ENCODE peak calls at places on chromosomes 3 and 15, in nine cellular contexts. L, K, S, H, G, I, Z, W and E are unnamed samples.

GRCh38 chr3:194375473-194375872 is 5.9 kb upstream of the LRRC15 start:
- DNase-seq in L (no peak), K (no peak), S (peak), H (no peak), G (no peak), I (no peak), Z (peak), W (peak), E (no peak)

GRCh38 chr3:100040446-100040845 is 73.9 kb downstream of the FILIP1L start:
- DNase-seq in L (no peak), K (peak), S (no peak), H (no peak), G (no peak), I (no peak), Z (no peak), W (no peak), E (no peak)

GRCh38 chr3:129413687-129414506 is 14.5 kb downstream of the EFCAB12 start:
- DNase-seq in L (no peak), K (peak), S (no peak), H (no peak), G (no peak), I (no peak), Z (no peak), W (no peak), E (no peak)

GRCh38 chr15:63238181-63238580 is 39.2 kb upstream of the APH1B start:
- DNase-seq in L (no peak), K (no peak), S (no peak), H (no peak), G (no peak), I (no peak), Z (no peak), W (no peak), E (no peak)

GRCh38 chr15:74653426-74654082 is 37.9 kb downstream of the CLK3 start:
- DNase-seq in L (no peak), K (peak), S (no peak), H (no peak), G (no peak), I (no peak), Z (no peak), W (no peak), E (no peak)

GRCh38 chr15:40175160-40175559 is 14.3 kb downstream of the BUB1B start:
- DNase-seq in L (no peak), K (no peak), S (no peak), H (no peak), G (no peak), I (no peak), Z (no peak), W (no peak), E (no peak)

GRCh38 chr15:81254277-81255265 is 57.9 kb downstream of the IL16 start:
- DNase-seq in L (no peak), K (no peak), S (no peak), H (no peak), G (no peak), I (no peak), Z (no peak), W (no peak), E (no peak)

GRCh38 chr15:99403597-99403996 is 152.3 kb downstream of the LRRC28 start:
- DNase-seq in L (no peak), K (no peak), S (no peak), H (no peak), G (no peak), I (no peak), Z (no peak), W (no peak), E (peak)

GRCh38 chr3:112811917-112812660 is 34.6 kb downstream of the CD200R1L start:
- DNase-seq in L (no peak), K (no peak), S (no peak), H (no peak), G (no peak), I (no peak), Z (no peak), W (no peak), E (peak)

GRCh38 chr3:56200251-56200650 is 268.0 kb downstream of the ERC2 start:
- DNase-seq in L (no peak), K (no peak), S (no peak), H (no peak), G (no peak), I (no peak), Z (no peak), W (no peak), E (no peak)

GRCh38 chr15:63679588-63679987 is 82.4 kb downstream of the FBXL22 start:
- DNase-seq in L (no peak), K (no peak), S (no peak), H (no peak), G (no peak), I (no peak), Z (no peak), W (no peak), E (no peak)

GRCh38 chr3:72756900-72757299 is 91.3 kb downstream of the SHQ1 start:
- DNase-seq in L (no peak), K (no peak), S (no peak), H (no peak), G (no peak), I (no peak), Z (no peak), W (no peak), E (peak)

GRCh38 chr15:96115642-96116041 is 214.9 kb upstream of the NR2F2 start:
- DNase-seq in L (no peak), K (peak), S (no peak), H (no peak), G (no peak), I (no peak), Z (no peak), W (no peak), E (no peak)

GRCh38 chr3:140177943-140178342 is 243.0 kb downstream of the CLSTN2 start:
- DNase-seq in L (no peak), K (no peak), S (no peak), H (no peak), G (no peak), I (no peak), Z (no peak), W (no peak), E (no peak)

GRCh38 chr3:155870945-155871745 is 695 bp downstream of the GMPS start:
- DNase-seq in L (peak), K (peak), S (peak), H (peak), G (peak), I (peak), Z (peak), W (peak), E (peak)

GRCh38 chr3:64229903-64230302 is 4.6 kb upstream of the PRICKLE2 start:
- DNase-seq in L (no peak), K (peak), S (no peak), H (no peak), G (no peak), I (no peak), Z (no peak), W (no peak), E (no peak)

GRCh38 chr15:66564136-66565041 is 1.4 kb downstream of the LCTL start:
- DNase-seq in L (no peak), K (no peak), S (no peak), H (no peak), G (peak), I (no peak), Z (no peak), W (no peak), E (no peak)

GRCh38 chr15:98043160-98044059 is 82.9 kb downstream of the ARRDC4 start:
- DNase-seq in L (no peak), K (no peak), S (no peak), H (no peak), G (no peak), I (no peak), Z (no peak), W (no peak), E (no peak)

GRCh38 chr15:74240002-74240568 is 4.0 kb downstream of the CCDC33 start:
- DNase-seq in L (peak), K (peak), S (no peak), H (peak), G (peak), I (no peak), Z (peak), W (peak), E (peak)

GRCh38 chr3:5799421-5799820 is 611.9 kb downstream of the EDEM1 start:
- DNase-seq in L (no peak), K (no peak), S (no peak), H (no peak), G (no peak), I (no peak), Z (peak), W (no peak), E (no peak)

GRCh38 chr3:146468234-146468931 is 978 bp downstream of the PLSCR2 start:
- DNase-seq in L (no peak), K (peak), S (no peak), H (no peak), G (no peak), I (no peak), Z (no peak), W (no peak), E (no peak)

GRCh38 chr3:64028754-64029153 is 5.5 kb upstream of the PSMD6 start:
- DNase-seq in L (no peak), K (no peak), S (no peak), H (no peak), G (no peak), I (no peak), Z (no peak), W (no peak), E (no peak)

GRCh38 chr3:152299243-152299976 is 30.7 kb downstream of the MBNL1 start:
- DNase-seq in L (no peak), K (no peak), S (no peak), H (no peak), G (no peak), I (no peak), Z (no peak), W (no peak), E (no peak)

GRCh38 chr3:170703121-170703588 is 117.3 kb upstream of the SLC7A14 start:
- DNase-seq in L (no peak), K (peak), S (no peak), H (no peak), G (no peak), I (no peak), Z (no peak), W (no peak), E (no peak)

GRCh38 chr3:62607287-62608029 is 234.1 kb upstream of the FEZF2 start:
- DNase-seq in L (peak), K (peak), S (no peak), H (peak), G (peak), I (no peak), Z (peak), W (no peak), E (no peak)

GRCh38 chr15:91706366-91707032 is 147.0 kb upstream of the SLCO3A1 start:
- DNase-seq in L (peak), K (peak), S (peak), H (peak), G (peak), I (peak), Z (peak), W (peak), E (peak)

GRCh38 chr15:34360298-34360697 is 6.7 kb downstream of the LPCAT4 start:
- DNase-seq in L (no peak), K (no peak), S (no peak), H (no peak), G (no peak), I (no peak), Z (no peak), W (no peak), E (no peak)

GRCh38 chr15:34364041-34364440 is 3.0 kb downstream of the LPCAT4 start:
- DNase-seq in L (no peak), K (no peak), S (no peak), H (no peak), G (no peak), I (no peak), Z (no peak), W (no peak), E (no peak)

GRCh38 chr15:34359416-34359815 is 7.6 kb downstream of the LPCAT4 start:
- DNase-seq in L (no peak), K (no peak), S (no peak), H (no peak), G (peak), I (no peak), Z (no peak), W (no peak), E (no peak)

GRCh38 chr15:34361278-34361677 is 5.7 kb downstream of the LPCAT4 start:
- DNase-seq in L (no peak), K (no peak), S (no peak), H (no peak), G (peak), I (no peak), Z (no peak), W (no peak), E (no peak)

DNA sequence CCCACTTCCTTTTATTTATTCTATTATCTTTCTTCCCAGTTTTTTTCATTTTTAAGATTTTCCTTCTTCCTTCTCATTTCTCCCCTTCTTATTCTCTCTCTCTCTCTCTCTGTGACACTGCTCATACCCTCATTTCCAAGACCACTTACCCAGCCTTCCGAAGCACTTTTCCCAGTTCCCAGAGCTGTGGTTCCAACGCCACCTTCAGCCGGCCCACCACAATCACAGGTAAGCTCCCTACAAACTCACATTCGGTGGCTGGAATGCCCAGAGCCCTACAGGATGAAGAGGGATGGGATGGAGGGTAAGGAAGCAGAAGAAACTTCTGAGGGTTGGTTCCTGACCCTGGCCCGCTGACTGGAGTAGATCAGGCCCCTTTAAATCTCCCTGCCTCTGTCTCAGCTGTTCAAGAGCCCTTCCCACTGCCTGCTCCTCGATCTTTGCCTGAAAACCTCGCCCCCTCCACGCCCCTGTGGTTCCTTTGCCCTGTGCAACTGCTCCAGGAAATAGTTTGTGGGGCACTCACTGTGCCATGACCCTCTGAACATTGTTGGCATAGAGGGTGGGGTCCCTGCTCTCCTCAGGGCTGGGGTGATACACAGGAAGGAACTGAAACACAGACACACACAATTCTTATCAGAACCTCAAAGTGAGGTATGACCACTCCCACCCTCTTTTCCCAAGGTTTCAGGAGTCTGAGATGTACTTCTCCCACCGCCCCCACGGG is 4.8 kb downstream of the LPCAT4 start:
- DNase-seq in L (no peak), K (no peak), S (no peak), H (no peak), G (peak), I (no peak), Z (no peak), W (no peak), E (no peak)
- TF ChIP-seq CTCF in L (no peak), K (no peak), S (no peak), H (no peak), G (no peak), I (no peak), Z (no peak), W (no peak), E (no peak)

GRCh38 chr15:77607111-77607893 is 25.4 kb downstream of the LINGO1 start:
- DNase-seq in L (no peak), K (peak), S (peak), H (peak), G (no peak), I (no peak), Z (peak), W (no peak), E (peak)

GRCh38 chr15:77607894-77608261 is 24.8 kb downstream of the LINGO1 start:
- DNase-seq in L (no peak), K (no peak), S (no peak), H (no peak), G (no peak), I (no peak), Z (peak), W (no peak), E (peak)

GRCh38 chr15:77610731-77611130 is 22.0 kb downstream of the LINGO1 start:
- DNase-seq in L (no peak), K (no peak), S (no peak), H (no peak), G (no peak), I (no peak), Z (no peak), W (no peak), E (no peak)

GRCh38 chr15:77609558-77609957 is 23.2 kb downstream of the LINGO1 start:
- DNase-seq in L (no peak), K (no peak), S (no peak), H (no peak), G (no peak), I (no peak), Z (no peak), W (no peak), E (no peak)

DNA sequence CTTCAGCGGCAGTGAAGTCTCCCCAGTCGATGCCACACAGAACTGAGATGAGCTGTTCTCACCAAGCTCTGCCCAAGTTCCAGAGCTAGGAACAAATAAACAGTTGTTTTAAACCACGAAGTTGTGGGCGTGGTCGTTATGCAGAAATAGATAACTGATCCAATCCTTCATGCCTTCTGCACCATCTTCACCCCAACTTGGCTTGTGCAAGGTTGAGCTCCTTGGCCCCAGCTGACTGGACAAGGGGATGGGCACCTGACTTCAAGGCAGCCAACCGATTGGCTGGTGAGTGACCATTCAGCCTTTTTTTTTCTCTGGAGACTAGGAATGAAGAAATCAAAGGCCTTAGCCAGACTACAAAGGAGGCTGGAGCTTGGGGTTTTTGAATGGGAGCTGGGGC is 23.9 kb downstream of the LINGO1 start:
- DNase-seq in L (no peak), K (no peak), S (no peak), H (no peak), G (no peak), I (no peak), Z (no peak), W (no peak), E (peak)
- TF ChIP-seq CTCF in L (no peak), K (no peak), S (no peak), H (no peak), G (no peak), I (no peak), Z (no peak), W (no peak), E (no peak)

DNA sequence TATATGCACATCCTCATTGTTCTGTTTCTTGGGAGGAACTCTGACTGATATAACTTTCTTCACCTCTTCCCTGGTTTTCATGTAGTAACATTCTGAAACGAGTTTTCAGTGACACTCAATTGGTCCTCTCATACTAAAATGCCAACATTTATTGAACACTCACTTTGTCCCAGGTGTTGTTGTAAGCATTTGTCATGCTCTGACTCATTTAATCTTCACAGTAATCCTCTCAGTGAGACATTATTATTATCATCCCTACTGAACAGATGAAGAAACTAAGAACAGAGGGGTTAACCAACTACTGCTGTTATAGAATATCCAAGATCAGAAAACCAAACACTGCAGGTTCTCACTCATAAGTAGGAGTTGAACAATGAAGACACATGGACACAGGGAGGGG is 94.1 kb upstream of the MRPL3 start:
- DNase-seq in L (no peak), K (no peak), S (no peak), H (no peak), G (no peak), I (no peak), Z (no peak), W (no peak), E (no peak)
- TF ChIP-seq CTCF in L (no peak), K (no peak), S (no peak), H (no peak), G (no peak), I (no peak), Z (no peak), W (no peak), E (no peak)

GRCh38 chr3:160577093-160577492 is 11.7 kb upstream of the KPNA4 start:
- DNase-seq in L (no peak), K (no peak), S (no peak), H (no peak), G (no peak), I (no peak), Z (no peak), W (no peak), E (no peak)
- TF ChIP-seq CTCF in L (no peak), K (no peak), S (no peak), H (no peak), G (no peak), I (no peak), Z (no peak), W (no peak), E (no peak)

GRCh38 chr3:83523470-83524073 is 1435.2 kb upstream of the CADM2 start:
- DNase-seq in L (no peak), K (peak), S (peak), H (no peak), G (no peak), I (peak), Z (peak), W (peak), E (peak)
- TF ChIP-seq CTCF in L (peak), K (no peak), S (peak), H (peak), G (peak), I (peak), Z (peak), W (peak), E (peak)